ENCODE peak calls at places on chromosomes 12 and 14, in ten cellular contexts. One of them, this sample, is unnamed.

GRCh38 chr12:57549909-57550627 is at the start of gene KIF5A:
- DNase-seq in H9: peak
- DNase-seq in CD4-positive, alpha-beta T cell: peak
- DNase-seq in dorsolateral prefrontal cortex: peak
- DNase-seq in caudate nucleus: peak
- DNase-seq in prostate gland: no peak
- DNase-seq in right cardiac atrium: no peak
- DNase-seq in CD8-positive, alpha-beta T cell: peak
- DNase-seq in transverse colon: peak
- DNase-seq in IMR-90: no peak
- DNase-seq in this sample: no peak

GRCh38 chr12:53561590-53561953 is 54.3 kb upstream of the NPFF start:
- DNase-seq in CD8-positive, alpha-beta T cell: no peak
- DNase-seq in transverse colon: no peak
- DNase-seq in IMR-90: peak
- DNase-seq in right cardiac atrium: no peak
- DNase-seq in prostate gland: no peak
- DNase-seq in H9: no peak
- DNase-seq in caudate nucleus: no peak
- DNase-seq in dorsolateral prefrontal cortex: no peak
- DNase-seq in CD4-positive, alpha-beta T cell: no peak
- DNase-seq in this sample: peak

GRCh38 chr14:100840286-100840685 is 14.4 kb downstream of the MEG3 start:
- DNase-seq in IMR-90: no peak
- DNase-seq in right cardiac atrium: no peak
- DNase-seq in CD4-positive, alpha-beta T cell: no peak
- DNase-seq in H9: no peak
- DNase-seq in CD8-positive, alpha-beta T cell: no peak
- DNase-seq in prostate gland: no peak
- DNase-seq in caudate nucleus: no peak
- DNase-seq in dorsolateral prefrontal cortex: no peak
- DNase-seq in transverse colon: no peak
- DNase-seq in this sample: no peak

GRCh38 chr12:58647495-58647894 is 272.8 kb downstream of the LRIG3 start:
- DNase-seq in CD8-positive, alpha-beta T cell: no peak
- DNase-seq in CD4-positive, alpha-beta T cell: no peak
- DNase-seq in H9: no peak
- DNase-seq in transverse colon: no peak
- DNase-seq in caudate nucleus: no peak
- DNase-seq in IMR-90: no peak
- DNase-seq in dorsolateral prefrontal cortex: no peak
- DNase-seq in prostate gland: no peak
- DNase-seq in right cardiac atrium: no peak
- DNase-seq in this sample: no peak

GRCh38 chr12:114400925-114401324 is 5.0 kb downstream of the TBX5 start:
- DNase-seq in transverse colon: no peak
- DNase-seq in prostate gland: no peak
- DNase-seq in dorsolateral prefrontal cortex: no peak
- DNase-seq in caudate nucleus: no peak
- DNase-seq in CD8-positive, alpha-beta T cell: no peak
- DNase-seq in H9: no peak
- DNase-seq in CD4-positive, alpha-beta T cell: no peak
- DNase-seq in right cardiac atrium: peak
- DNase-seq in IMR-90: peak
- DNase-seq in this sample: no peak

GRCh38 chr14:24353551-24354529 is 14.0 kb upstream of the RIPK3 start:
- DNase-seq in right cardiac atrium: no peak
- DNase-seq in IMR-90: peak
- DNase-seq in transverse colon: peak
- DNase-seq in CD4-positive, alpha-beta T cell: no peak
- DNase-seq in dorsolateral prefrontal cortex: no peak
- DNase-seq in H9: no peak
- DNase-seq in caudate nucleus: no peak
- DNase-seq in prostate gland: no peak
- DNase-seq in CD8-positive, alpha-beta T cell: no peak
- DNase-seq in this sample: peak

GRCh38 chr14:105945891-105946290 is 419.5 kb downstream of the TMEM121 start:
- DNase-seq in dorsolateral prefrontal cortex: no peak
- DNase-seq in right cardiac atrium: no peak
- DNase-seq in transverse colon: no peak
- DNase-seq in CD4-positive, alpha-beta T cell: no peak
- DNase-seq in prostate gland: no peak
- DNase-seq in CD8-positive, alpha-beta T cell: no peak
- DNase-seq in H9: no peak
- DNase-seq in caudate nucleus: no peak
- DNase-seq in IMR-90: no peak
- DNase-seq in this sample: no peak

GRCh38 chr12:51421266-51421884 is 3.3 kb upstream of the SLC4A8 start:
- DNase-seq in dorsolateral prefrontal cortex: peak
- DNase-seq in IMR-90: peak
- DNase-seq in caudate nucleus: peak
- DNase-seq in transverse colon: peak
- DNase-seq in CD4-positive, alpha-beta T cell: peak
- DNase-seq in right cardiac atrium: no peak
- DNase-seq in prostate gland: peak
- DNase-seq in CD8-positive, alpha-beta T cell: no peak
- DNase-seq in H9: peak
- DNase-seq in this sample: peak

GRCh38 chr12:118307069-118307954 is 65.4 kb downstream of the TAOK3 start:
- DNase-seq in caudate nucleus: no peak
- DNase-seq in CD4-positive, alpha-beta T cell: no peak
- DNase-seq in H9: no peak
- DNase-seq in CD8-positive, alpha-beta T cell: no peak
- DNase-seq in transverse colon: no peak
- DNase-seq in dorsolateral prefrontal cortex: no peak
- DNase-seq in IMR-90: peak
- DNase-seq in right cardiac atrium: no peak
- DNase-seq in prostate gland: no peak
- DNase-seq in this sample: no peak

GRCh38 chr12:851913-852312 is 97.6 kb downstream of the RAD52 start:
- DNase-seq in caudate nucleus: no peak
- DNase-seq in prostate gland: no peak
- DNase-seq in dorsolateral prefrontal cortex: no peak
- DNase-seq in IMR-90: peak
- DNase-seq in transverse colon: no peak
- DNase-seq in CD8-positive, alpha-beta T cell: no peak
- DNase-seq in right cardiac atrium: no peak
- DNase-seq in CD4-positive, alpha-beta T cell: no peak
- DNase-seq in H9: no peak
- DNase-seq in this sample: no peak

GRCh38 chr12:69985656-69986055 is 160.6 kb downstream of the MYRFL start:
- DNase-seq in caudate nucleus: no peak
- DNase-seq in prostate gland: no peak
- DNase-seq in transverse colon: peak
- DNase-seq in right cardiac atrium: no peak
- DNase-seq in dorsolateral prefrontal cortex: no peak
- DNase-seq in CD8-positive, alpha-beta T cell: no peak
- DNase-seq in IMR-90: no peak
- DNase-seq in CD4-positive, alpha-beta T cell: no peak
- DNase-seq in H9: peak
- DNase-seq in this sample: peak

GRCh38 chr12:46449161-46449715 is 76.7 kb upstream of the SLC38A2 start:
- DNase-seq in prostate gland: no peak
- DNase-seq in transverse colon: no peak
- DNase-seq in CD8-positive, alpha-beta T cell: no peak
- DNase-seq in right cardiac atrium: no peak
- DNase-seq in IMR-90: no peak
- DNase-seq in dorsolateral prefrontal cortex: no peak
- DNase-seq in H9: no peak
- DNase-seq in caudate nucleus: no peak
- DNase-seq in CD4-positive, alpha-beta T cell: no peak
- DNase-seq in this sample: no peak

GRCh38 chr14:54591461-54592245 is 24.7 kb downstream of the SAMD4A start:
- DNase-seq in caudate nucleus: no peak
- DNase-seq in prostate gland: no peak
- DNase-seq in IMR-90: no peak
- DNase-seq in H9: no peak
- DNase-seq in CD4-positive, alpha-beta T cell: no peak
- DNase-seq in dorsolateral prefrontal cortex: no peak
- DNase-seq in right cardiac atrium: no peak
- DNase-seq in CD8-positive, alpha-beta T cell: no peak
- DNase-seq in transverse colon: no peak
- DNase-seq in this sample: no peak

GRCh38 chr14:100844846-100845245 is 18.9 kb downstream of the MEG3 start:
- DNase-seq in caudate nucleus: no peak
- DNase-seq in prostate gland: no peak
- DNase-seq in transverse colon: no peak
- DNase-seq in IMR-90: no peak
- DNase-seq in CD8-positive, alpha-beta T cell: no peak
- DNase-seq in right cardiac atrium: no peak
- DNase-seq in H9: no peak
- DNase-seq in dorsolateral prefrontal cortex: no peak
- DNase-seq in CD4-positive, alpha-beta T cell: no peak
- DNase-seq in this sample: no peak

GRCh38 chr12:52250048-52250990 is 17.3 kb downstream of the KRT7 start:
- DNase-seq in dorsolateral prefrontal cortex: no peak
- DNase-seq in H9: peak
- DNase-seq in caudate nucleus: no peak
- DNase-seq in IMR-90: no peak
- DNase-seq in transverse colon: no peak
- DNase-seq in CD8-positive, alpha-beta T cell: no peak
- DNase-seq in prostate gland: no peak
- DNase-seq in right cardiac atrium: no peak
- DNase-seq in CD4-positive, alpha-beta T cell: no peak
- DNase-seq in this sample: no peak

GRCh38 chr12:53696655-53697321 is 20.9 kb upstream of the ATP5MC2 start:
- DNase-seq in prostate gland: no peak
- DNase-seq in dorsolateral prefrontal cortex: no peak
- DNase-seq in caudate nucleus: no peak
- DNase-seq in CD4-positive, alpha-beta T cell: no peak
- DNase-seq in transverse colon: no peak
- DNase-seq in IMR-90: no peak
- DNase-seq in CD8-positive, alpha-beta T cell: no peak
- DNase-seq in H9: no peak
- DNase-seq in right cardiac atrium: no peak
- DNase-seq in this sample: no peak

GRCh38 chr12:121955258-121956040 is 37.1 kb downstream of the CFAP251 start:
- DNase-seq in H9: no peak
- DNase-seq in dorsolateral prefrontal cortex: no peak
- DNase-seq in IMR-90: peak
- DNase-seq in prostate gland: no peak
- DNase-seq in transverse colon: no peak
- DNase-seq in CD4-positive, alpha-beta T cell: no peak
- DNase-seq in right cardiac atrium: no peak
- DNase-seq in CD8-positive, alpha-beta T cell: no peak
- DNase-seq in caudate nucleus: no peak
- DNase-seq in this sample: no peak

GRCh38 chr14:96584907-96585671 is 82.9 kb downstream of the PAPOLA start:
- DNase-seq in transverse colon: no peak
- DNase-seq in IMR-90: no peak
- DNase-seq in H9: no peak
- DNase-seq in CD8-positive, alpha-beta T cell: no peak
- DNase-seq in dorsolateral prefrontal cortex: no peak
- DNase-seq in CD4-positive, alpha-beta T cell: no peak
- DNase-seq in caudate nucleus: no peak
- DNase-seq in prostate gland: no peak
- DNase-seq in right cardiac atrium: no peak
- DNase-seq in this sample: no peak
- H3K27ac ChIP-seq in transverse colon: no peak
- H3K27ac ChIP-seq in IMR-90: no peak
- H3K27ac ChIP-seq in H9: no peak
- H3K27ac ChIP-seq in CD8-positive, alpha-beta T cell: no peak
- H3K27ac ChIP-seq in dorsolateral prefrontal cortex: no peak
- H3K27ac ChIP-seq in CD4-positive, alpha-beta T cell: no peak
- H3K27ac ChIP-seq in caudate nucleus: no peak
- H3K27ac ChIP-seq in prostate gland: no peak
- H3K27ac ChIP-seq in right cardiac atrium: no peak
- H3K27ac ChIP-seq in this sample: no peak

GRCh38 chr12:62813031-62813829 is 121.7 kb downstream of the PPM1H start:
- DNase-seq in right cardiac atrium: peak
- DNase-seq in CD4-positive, alpha-beta T cell: peak
- DNase-seq in dorsolateral prefrontal cortex: peak
- DNase-seq in prostate gland: peak
- DNase-seq in H9: peak
- DNase-seq in caudate nucleus: no peak
- DNase-seq in CD8-positive, alpha-beta T cell: no peak
- DNase-seq in transverse colon: peak
- DNase-seq in IMR-90: peak
- DNase-seq in this sample: peak
- H3K27ac ChIP-seq in right cardiac atrium: no peak
- H3K27ac ChIP-seq in CD4-positive, alpha-beta T cell: no peak
- H3K27ac ChIP-seq in dorsolateral prefrontal cortex: no peak
- H3K27ac ChIP-seq in prostate gland: no peak
- H3K27ac ChIP-seq in H9: no peak
- H3K27ac ChIP-seq in caudate nucleus: no peak
- H3K27ac ChIP-seq in CD8-positive, alpha-beta T cell: no peak
- H3K27ac ChIP-seq in transverse colon: no peak
- H3K27ac ChIP-seq in IMR-90: no peak
- H3K27ac ChIP-seq in this sample: no peak

DNA sequence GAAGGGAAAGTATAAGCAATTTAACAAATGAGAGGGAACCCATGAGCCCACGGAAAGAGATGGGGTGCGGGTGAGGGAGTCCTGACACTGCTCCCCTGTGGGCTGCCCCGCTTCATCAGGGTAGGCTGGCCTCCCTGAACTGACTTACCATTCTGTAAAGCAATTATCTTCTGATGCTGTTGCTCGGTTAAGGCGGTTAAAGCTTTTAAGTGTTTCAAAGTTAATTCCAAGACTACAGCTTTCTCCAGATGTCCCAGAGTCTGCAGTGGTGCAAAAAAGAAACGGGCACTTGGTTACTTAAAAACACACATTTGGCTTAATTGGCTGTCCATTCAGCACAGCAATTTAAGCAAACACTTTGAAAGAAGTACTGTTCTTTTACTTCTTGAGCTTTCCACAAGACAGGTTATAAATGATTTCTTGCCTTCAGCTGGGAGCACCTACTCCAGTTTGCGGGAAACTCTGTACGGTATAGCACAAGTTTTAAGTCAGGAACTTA is 1.3 kb downstream of the BHLHE41 start:
- DNase-seq in CD8-positive, alpha-beta T cell: no peak
- DNase-seq in transverse colon: no peak
- DNase-seq in H9: no peak
- DNase-seq in caudate nucleus: no peak
- DNase-seq in prostate gland: no peak
- DNase-seq in IMR-90: peak
- DNase-seq in CD4-positive, alpha-beta T cell: no peak
- DNase-seq in dorsolateral prefrontal cortex: no peak
- DNase-seq in right cardiac atrium: no peak
- DNase-seq in this sample: no peak
- H3K27ac ChIP-seq in CD8-positive, alpha-beta T cell: no peak
- H3K27ac ChIP-seq in transverse colon: peak
- H3K27ac ChIP-seq in H9: no peak
- H3K27ac ChIP-seq in caudate nucleus: peak
- H3K27ac ChIP-seq in prostate gland: peak
- H3K27ac ChIP-seq in IMR-90: no peak
- H3K27ac ChIP-seq in CD4-positive, alpha-beta T cell: no peak
- H3K27ac ChIP-seq in dorsolateral prefrontal cortex: peak
- H3K27ac ChIP-seq in right cardiac atrium: peak
- H3K27ac ChIP-seq in this sample: no peak

DNA sequence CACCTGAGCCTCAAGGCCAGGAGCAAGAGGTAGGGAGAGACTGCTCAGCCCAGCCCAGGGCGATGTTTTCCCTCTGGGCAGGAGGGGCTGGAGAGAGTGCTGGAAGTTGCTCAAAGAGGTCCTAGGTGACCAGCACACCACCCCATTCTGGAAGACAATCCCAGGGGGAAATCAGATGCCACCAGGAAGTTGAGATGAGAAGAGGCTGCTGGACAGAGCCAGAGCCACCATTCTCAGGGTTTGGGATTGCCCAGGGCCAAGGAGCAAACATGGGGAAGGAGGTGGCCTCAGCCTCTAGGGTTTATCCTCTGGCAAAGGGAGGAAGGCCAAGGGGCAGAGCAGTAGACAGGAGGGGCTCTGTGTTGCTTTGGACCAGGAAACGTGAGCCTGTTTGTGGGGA is 11.6 kb downstream of the CCDC85C start:
- DNase-seq in CD8-positive, alpha-beta T cell: no peak
- DNase-seq in prostate gland: no peak
- DNase-seq in CD4-positive, alpha-beta T cell: no peak
- DNase-seq in IMR-90: no peak
- DNase-seq in transverse colon: no peak
- DNase-seq in right cardiac atrium: no peak
- DNase-seq in H9: no peak
- DNase-seq in caudate nucleus: no peak
- DNase-seq in dorsolateral prefrontal cortex: no peak
- DNase-seq in this sample: no peak
- H3K27ac ChIP-seq in CD8-positive, alpha-beta T cell: no peak
- H3K27ac ChIP-seq in prostate gland: no peak
- H3K27ac ChIP-seq in CD4-positive, alpha-beta T cell: no peak
- H3K27ac ChIP-seq in IMR-90: no peak
- H3K27ac ChIP-seq in transverse colon: peak
- H3K27ac ChIP-seq in right cardiac atrium: peak
- H3K27ac ChIP-seq in H9: no peak
- H3K27ac ChIP-seq in caudate nucleus: no peak
- H3K27ac ChIP-seq in dorsolateral prefrontal cortex: no peak
- H3K27ac ChIP-seq in this sample: no peak

This sample was measured in small intestine.